ENCODE peak calls at places on chromosomes 3 and 15, in four cellular contexts. W, B, T and U are unnamed samples. For H3K27me3, the result is how much of the 10 kb centered on the place peaks cover.

GRCh38 chr3:100436951-100437350 is 35.6 kb downstream of the LNP1 start:
- DNase-seq in B (no peak), T (no peak), W (no peak), U (no peak)

GRCh38 chr3:14340960-14341708 is 61.3 kb upstream of the SLC6A6 start:
- DNase-seq in W (no peak), T (no peak), B (no peak), U (peak)

GRCh38 chr15:33084661-33085060 is 109.9 kb downstream of the FMN1 start:
- DNase-seq in B (no peak), T (no peak), W (no peak), U (no peak)

GRCh38 chr15:48358229-48358641 is 27.0 kb downstream of the DUT start:
- DNase-seq in B (no peak), W (no peak), T (no peak), U (no peak)

GRCh38 chr3:72287941-72288340 is 503.0 kb upstream of the PROK2 start:
- DNase-seq in W (no peak), T (no peak), B (no peak), U (peak)

GRCh38 chr3:183085634-183086390 is 13.5 kb downstream of the MCCC1 start:
- DNase-seq in W (no peak), B (peak), T (no peak), U (no peak)

GRCh38 chr3:116392291-116392690 is 53.0 kb downstream of the LSAMP start:
- DNase-seq in T (no peak), B (no peak), W (no peak), U (no peak)

GRCh38 chr3:57544181-57545125 is at the start of gene DNAH12:
- DNase-seq in B (no peak), W (peak), T (no peak), U (peak)

GRCh38 chr3:38996193-38996592 is 55.6 kb downstream of the SCN11A start:
- DNase-seq in B (no peak), W (no peak), T (no peak), U (no peak)

GRCh38 chr3:194138098-194138474 is 2.1 kb downstream of the HES1 start:
- DNase-seq in W (no peak), T (no peak), B (no peak), U (no peak)

GRCh38 chr15:67110958-67111864 is 45.8 kb downstream of the SMAD3 start:
- DNase-seq in B (peak), W (no peak), T (no peak), U (no peak)

GRCh38 chr3:81394656-81395055 is 366.8 kb downstream of the GBE1 start:
- DNase-seq in B (no peak), T (no peak), W (no peak), U (no peak)

GRCh38 chr15:46815765-46816164 is 901.5 kb upstream of the SEMA6D start:
- DNase-seq in T (no peak), W (peak), B (no peak), U (no peak)

DNA sequence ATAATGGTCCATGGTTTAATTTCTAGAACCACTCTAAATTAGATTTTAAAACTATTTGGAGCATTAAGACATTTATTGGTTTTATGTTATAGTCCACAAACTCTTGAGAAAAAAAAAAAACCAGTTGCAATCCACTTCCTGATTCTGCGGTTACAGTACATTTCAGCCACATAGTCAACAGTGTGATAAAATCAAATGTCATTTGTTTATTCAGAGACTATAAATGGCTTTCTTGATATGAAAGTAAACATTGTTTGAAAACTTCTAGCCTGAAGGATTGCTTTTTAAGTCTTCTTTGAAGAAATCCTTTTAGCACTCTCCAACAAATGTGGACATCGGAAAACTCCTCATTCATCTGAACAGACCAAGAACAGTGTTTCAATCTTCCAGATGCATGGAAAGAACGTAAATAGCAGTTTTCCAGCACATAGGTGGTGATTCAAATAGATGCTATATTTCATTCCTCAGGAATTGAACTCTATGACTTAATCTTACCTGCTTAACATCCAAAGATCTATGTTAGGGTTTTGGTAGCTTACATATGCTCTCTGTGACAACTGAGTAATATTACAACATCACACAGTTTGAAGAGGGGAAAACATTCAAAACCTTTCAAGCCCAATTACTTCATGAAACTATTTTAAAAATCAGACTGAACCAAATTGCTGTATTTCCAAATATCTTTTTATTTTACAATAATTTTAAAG is 87.8 kb upstream of the UBE2E2 start:
- DNase-seq in B (no peak), W (no peak), T (no peak), U (no peak)
- H3K27ac ChIP-seq in B (no peak), W (no peak), T (no peak), U (peak)

GRCh38 chr15:65373163-65373651 is 4.6 kb downstream of the IGDCC3 start:
- DNase-seq in W (no peak), B (peak), T (no peak), U (no peak)
- H3K27me3 ChIP-seq in W (under half), B (under half), T (half or more), U (under half)

GRCh38 chr3:27060336-27060735 is 308.8 kb downstream of the NEK10 start:
- DNase-seq in B (no peak), W (no peak), T (no peak), U (no peak)
- TF ChIP-seq POLR2A in B (no peak), W (no peak), T (no peak), U (no peak)

GRCh38 chr15:95932141-95932540 is 398.4 kb upstream of the NR2F2 start:
- DNase-seq in B (no peak), W (no peak), T (no peak), U (no peak)

GRCh38 chr15:95928822-95929221 is 401.7 kb upstream of the NR2F2 start:
- DNase-seq in T (no peak), W (no peak), B (no peak), U (no peak)

GRCh38 chr15:95931619-95932018 is 398.9 kb upstream of the NR2F2 start:
- DNase-seq in W (no peak), B (no peak), T (no peak), U (no peak)

GRCh38 chr15:95930659-95931375 is 399.7 kb upstream of the NR2F2 start:
- DNase-seq in W (no peak), T (no peak), B (no peak), U (no peak)

DNA sequence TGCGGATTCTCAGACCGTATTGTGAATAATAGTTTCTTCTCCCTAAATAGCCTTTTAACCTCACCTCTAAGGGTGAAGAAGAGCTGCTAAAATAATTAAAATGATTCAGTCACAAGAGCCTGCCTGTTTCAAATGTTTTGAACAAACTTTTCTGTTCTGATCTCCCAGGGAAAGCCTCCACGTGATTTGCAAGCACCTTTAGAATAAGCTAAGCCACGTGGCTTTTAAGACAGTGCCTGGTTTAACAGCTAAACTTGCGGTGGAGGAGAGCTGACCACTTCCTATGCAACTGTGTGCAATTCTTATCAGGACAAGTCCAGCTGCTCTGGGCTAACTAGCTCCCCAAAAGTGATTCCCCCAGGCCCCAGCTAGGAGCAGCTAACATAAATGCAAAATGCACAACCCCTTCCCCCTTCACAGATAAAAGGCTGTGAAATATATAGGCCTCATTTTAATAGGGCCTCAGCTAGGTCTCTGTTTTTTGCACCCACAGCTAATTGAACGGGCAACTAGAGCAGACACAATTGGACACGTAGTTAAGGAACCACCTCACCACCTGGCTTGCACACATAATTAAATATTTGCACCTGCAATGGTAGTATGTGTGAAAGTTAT is 401.2 kb upstream of the NR2F2 start:
- DNase-seq in W (no peak), B (no peak), T (no peak), U (no peak)
- H3K27ac ChIP-seq in W (no peak), B (no peak), T (no peak), U (no peak)